ENCODE peak calls at places on chromosome 18, in six cellular contexts. C is uterus, Q is OCI-LY7, F is breast epithelium, Y is neural progenitor cell, X is mammary epithelial cell. Z is an unnamed sample. For H3K4me1, the result is how much of the 10 kb centered on the place peaks cover.

GRCh38 chr18:59784694-59785093 is 87.5 kb upstream of the CCBE1 start:
- DNase-seq in C (no peak), Q (no peak), F (no peak), Y (no peak), X (no peak), Z (no peak)

GRCh38 chr18:24429188-24429587 is 2.7 kb downstream of the IMPACT start:
- DNase-seq in C (no peak), Q (no peak), F (no peak), Y (no peak), X (no peak), Z (no peak)

GRCh38 chr18:58263055-58263732 is 219.2 kb downstream of the NEDD4L start:
- DNase-seq in C (no peak), Q (no peak), F (peak), Y (no peak), X (peak), Z (no peak)

GRCh38 chr18:26941608-26942007 is 76.1 kb upstream of the AQP4 start:
- DNase-seq in C (no peak), Q (no peak), F (peak), Y (no peak), X (peak), Z (no peak)

GRCh38 chr18:21740724-21741510 is at the start of gene MIB1:
- DNase-seq in C (peak), Q (peak), F (no peak), Y (peak), X (peak), Z (peak)

GRCh38 chr18:29874519-29875098 is 1167.9 kb downstream of the DSC3 start:
- DNase-seq in C (no peak), Q (peak), F (no peak), Y (peak), X (peak), Z (peak)

GRCh38 chr18:78751664-78752063 is 228.0 kb upstream of the SALL3 start:
- DNase-seq in C (no peak), Q (no peak), F (no peak), Y (no peak), X (no peak), Z (no peak)

GRCh38 chr18:32072321-32072720 is 19.4 kb upstream of the RNF138 start:
- DNase-seq in C (no peak), Q (peak), F (no peak), Y (no peak), X (no peak), Z (peak)

GRCh38 chr18:36200354-36200771 is 13.1 kb downstream of the MOCOS start:
- DNase-seq in C (no peak), Q (no peak), F (peak), Y (no peak), X (no peak), Z (no peak)

GRCh38 chr18:35155403-35156117 is 85.3 kb upstream of the ZNF397 start:
- DNase-seq in C (no peak), Q (no peak), F (no peak), Y (no peak), X (no peak), Z (no peak)

GRCh38 chr18:12652861-12653401 is 5.0 kb downstream of the SPIRE1 start:
- DNase-seq in C (no peak), Q (no peak), F (no peak), Y (peak), X (peak), Z (peak)

GRCh38 chr18:62715829-62716678 is 713 bp downstream of the PHLPP1 start:
- DNase-seq in C (peak), Q (peak), F (peak), Y (peak), X (peak), Z (peak)

GRCh38 chr18:44411277-44411900 is 269.3 kb upstream of the SETBP1 start:
- DNase-seq in C (no peak), Q (no peak), F (no peak), Y (no peak), X (peak), Z (no peak)

GRCh38 chr18:33560686-33561370 is 17.2 kb upstream of the ASXL3 start:
- DNase-seq in C (no peak), Q (no peak), F (no peak), Y (peak), X (peak), Z (peak)

GRCh38 chr18:70288171-70288850 is 534 bp upstream of the SOCS6 start:
- DNase-seq in C (peak), Q (no peak), F (no peak), Y (peak), X (no peak), Z (no peak)

GRCh38 chr18:58578835-58579560 is 49.9 kb downstream of the ALPK2 start:
- DNase-seq in C (no peak), Q (no peak), F (no peak), Y (no peak), X (peak), Z (no peak)

GRCh38 chr18:7358989-7359726 is 128.3 kb downstream of the LRRC30 start:
- DNase-seq in C (no peak), Q (no peak), F (no peak), Y (no peak), X (no peak), Z (no peak)

GRCh38 chr18:55421612-55422381 is 166.2 kb downstream of the TCF4 start:
- DNase-seq in C (peak), Q (peak), F (no peak), Y (no peak), X (peak), Z (no peak)

GRCh38 chr18:49319590-49319989 is 140.9 kb downstream of the DYM start:
- DNase-seq in C (no peak), Q (no peak), F (no peak), Y (no peak), X (no peak), Z (no peak)

GRCh38 chr18:14179306-14179705 is 47.1 kb upstream of the ZNF519 start:
- DNase-seq in C (no peak), Q (peak), F (no peak), Y (no peak), X (no peak), Z (no peak)

GRCh38 chr18:741931-742512 is 29.6 kb upstream of the ENOSF1 start:
- DNase-seq in C (no peak), Q (peak), F (no peak), Y (peak), X (peak), Z (no peak)

GRCh38 chr18:57929922-57930321 is 114.1 kb upstream of the NEDD4L start:
- DNase-seq in C (no peak), Q (no peak), F (no peak), Y (no peak), X (no peak), Z (no peak)

GRCh38 chr18:70693196-70693595 is 404.4 kb downstream of the SOCS6 start:
- DNase-seq in C (no peak), Q (no peak), F (no peak), Y (peak), X (no peak), Z (no peak)

GRCh38 chr18:77023115-77023782 is 109.3 kb downstream of the MBP start:
- DNase-seq in C (no peak), Q (no peak), F (no peak), Y (no peak), X (no peak), Z (no peak)

GRCh38 chr18:41973989-41974388 is 19.0 kb downstream of the PIK3C3 start:
- DNase-seq in C (no peak), Q (no peak), F (no peak), Y (no peak), X (no peak), Z (no peak)

GRCh38 chr18:77147418-77147852 is 14.9 kb upstream of the MBP start:
- DNase-seq in C (no peak), Q (no peak), F (no peak), Y (no peak), X (no peak), Z (no peak)

GRCh38 chr18:39773656-39774055 is 2181.4 kb upstream of the PIK3C3 start:
- DNase-seq in C (no peak), Q (no peak), F (no peak), Y (no peak), X (no peak), Z (no peak)

GRCh38 chr18:78788161-78788560 is 191.5 kb upstream of the SALL3 start:
- DNase-seq in C (no peak), Q (no peak), F (no peak), Y (no peak), X (no peak), Z (no peak)

GRCh38 chr18:3246636-3247242 is 862 bp upstream of the MYL12A start:
- DNase-seq in C (peak), Q (no peak), F (no peak), Y (peak), X (peak), Z (peak)

GRCh38 chr18:4578449-4578848 is 123.3 kb upstream of the DLGAP1 start:
- DNase-seq in C (no peak), Q (no peak), F (no peak), Y (no peak), X (no peak), Z (no peak)

GRCh38 chr18:4581966-4582365 is 126.9 kb upstream of the DLGAP1 start:
- DNase-seq in C (no peak), Q (no peak), F (no peak), Y (peak), X (no peak), Z (no peak)

GRCh38 chr18:4586729-4587128 is 131.6 kb upstream of the DLGAP1 start:
- DNase-seq in C (no peak), Q (no peak), F (no peak), Y (no peak), X (no peak), Z (no peak)

GRCh38 chr18:4582677-4583076 is 127.6 kb upstream of the DLGAP1 start:
- DNase-seq in C (no peak), Q (no peak), F (no peak), Y (no peak), X (no peak), Z (no peak)
- H3K4me1 ChIP-seq in C (under half), Q (under half), F (under half), Y (under half), X (under half), Z (under half)

GRCh38 chr18:75916641-75916982 is 489.1 kb upstream of the SMIM21 start:
- DNase-seq in C (no peak), Q (no peak), F (no peak), Y (no peak), X (no peak), Z (no peak)

DNA sequence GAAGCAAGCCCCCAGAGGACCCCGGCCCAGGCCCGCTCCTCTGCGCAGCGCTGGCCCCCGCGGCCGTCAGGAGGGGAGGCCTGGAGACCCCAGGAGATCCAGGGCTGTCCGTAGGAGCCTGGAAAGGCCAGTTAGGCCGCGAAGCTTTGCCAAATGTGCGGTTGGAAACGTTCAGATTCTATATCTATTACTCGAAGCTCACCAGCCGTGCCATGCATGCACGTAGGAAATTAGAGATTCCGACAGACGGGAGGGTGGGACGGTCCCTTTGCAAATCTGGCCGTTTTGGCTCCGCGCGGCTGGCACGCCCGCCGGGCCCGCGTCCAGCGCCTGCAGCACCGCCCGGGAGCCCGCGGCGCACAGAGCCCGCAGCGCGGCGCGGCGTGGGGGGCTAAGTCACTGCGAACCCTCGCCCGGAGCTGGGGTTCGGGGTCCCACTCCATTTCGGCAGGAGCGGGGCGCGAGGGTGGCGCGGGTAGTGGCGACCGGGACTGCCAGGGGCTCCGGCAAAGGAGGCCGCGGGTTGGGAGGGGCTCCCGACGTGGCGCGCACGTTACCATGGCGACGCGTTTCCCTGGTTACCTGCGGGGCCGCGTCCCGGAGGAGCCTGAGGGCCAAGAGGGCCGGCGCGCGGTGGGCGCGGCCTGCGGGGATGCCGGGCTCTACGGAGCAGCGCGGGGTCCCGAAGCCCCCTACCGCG is 488.6 kb upstream of the SMIM21 start:
- DNase-seq in C (no peak), Q (no peak), F (no peak), Y (peak), X (no peak), Z (no peak)
- H3K4me1 ChIP-seq in C (under half), Q (under half), F (under half), Y (under half), X (under half), Z (under half)

GRCh38 chr18:71784777-71785176 is 759.4 kb downstream of the CBLN2 start:
- DNase-seq in C (no peak), Q (peak), F (no peak), Y (no peak), X (no peak), Z (peak)
- H3K4me1 ChIP-seq in C (under half), Q (under half), F (under half), Y (under half), X (under half), Z (under half)

DNA sequence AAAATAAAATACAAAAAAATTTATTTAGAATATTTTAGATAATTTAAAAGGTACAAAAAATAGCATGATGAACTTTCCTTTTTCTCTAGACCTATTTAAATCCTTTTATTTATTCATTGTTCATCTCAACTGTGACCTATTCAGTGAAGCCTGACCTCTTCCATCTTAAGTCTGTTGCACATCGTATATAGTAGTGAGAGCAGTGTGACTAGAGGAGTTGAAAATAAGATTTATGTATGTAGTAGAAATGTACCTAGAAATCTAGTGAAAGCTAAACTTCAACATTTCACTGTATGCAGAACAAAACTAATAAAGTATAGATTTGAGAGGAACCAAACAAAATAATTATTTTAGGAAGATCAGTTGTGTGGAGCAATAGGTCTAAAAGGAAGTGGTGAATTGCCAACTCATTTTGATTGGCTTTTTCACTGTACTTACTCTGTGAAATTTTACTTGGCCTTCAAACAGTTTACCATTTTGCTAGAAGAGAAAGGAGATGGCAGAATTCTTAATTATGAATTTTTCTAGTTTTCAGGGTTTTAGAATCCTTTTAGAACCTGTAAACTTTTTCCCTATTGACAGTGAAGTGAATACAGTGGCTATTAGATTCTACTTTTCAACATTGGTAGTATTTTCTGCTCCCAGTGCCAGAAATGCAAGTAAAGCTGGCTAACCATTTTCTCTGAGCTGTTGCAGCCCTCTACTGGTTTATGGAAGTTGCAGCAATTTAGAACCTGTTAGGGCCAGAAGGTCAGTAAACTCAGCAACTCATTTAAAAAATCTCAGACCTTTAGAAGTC is 11.1 kb downstream of the ANKRD12 start:
- DNase-seq in C (peak), Q (peak), F (no peak), Y (peak), X (peak), Z (peak)
- H3K4me1 ChIP-seq in C (under half), Q (half or more), F (under half), Y (under half), X (under half), Z (under half)

Z was measured in DND-41.